ENCODE peak calls at places on chromosomes 3 and 15, in six cellular contexts. W is activated T-helper 1 cell treated with Interleukin-2 at 50 U/mL for 16 hours; Y is stomach; F is stimulated activated CD8-positive, alpha-beta memory T cell treated with anti-CD3 and anti-CD28 coated beads, Interleukin-7, amount 100 ng/mL, for 1 hour; X is effector memory CD8-positive, alpha-beta T cell; B is HCEC 1CT. T is an unnamed sample.
A peak's percentile ranks its signal among the peaks of the same experiment; 100 is the strongest.

GRCh38 chr3:47907784-47908183 is 104.8 kb downstream of the DHX30 start:
- DNase-seq in W (no peak), Y (no peak), F (no peak), X (no peak), B (no peak), T (no peak)

GRCh38 chr15:74156678-74157411 is 16.7 kb upstream of the ISLR start:
- DNase-seq in W (no peak), Y (no peak), F (no peak), X (no peak), B (no peak), T (no peak)

GRCh38 chr3:83953417-83954089 is 1005.2 kb upstream of the CADM2 start:
- DNase-seq in W (no peak), Y (no peak), F (no peak), X (no peak), B (no peak), T (no peak)

GRCh38 chr3:190718097-190718496 is 144.4 kb downstream of the GMNC start:
- DNase-seq in W (no peak), Y (no peak), F (no peak), X (no peak), B (peak; percentile 30), T (no peak)

GRCh38 chr3:111715911-111716523 is 120.9 kb upstream of the ZBED2 start:
- DNase-seq in W (no peak), Y (peak; percentile 77), F (no peak), X (peak; percentile 50), B (peak; percentile 23), T (peak; percentile 54)

GRCh38 chr3:129577925-129578742 is 28.3 kb downstream of the PLXND1 start:
- DNase-seq in W (no peak), Y (no peak), F (no peak), X (no peak), B (no peak), T (no peak)

GRCh38 chr3:107431048-107431297 is 53.7 kb downstream of the CCDC54 start:
- DNase-seq in W (no peak), Y (no peak), F (no peak), X (peak; percentile 16), B (peak; percentile 35), T (no peak)

GRCh38 chr3:195372220-195372619 is 70.6 kb downstream of the ACAP2 start:
- DNase-seq in W (no peak), Y (no peak), F (no peak), X (no peak), B (no peak), T (no peak)

GRCh38 chr3:94115482-94115881 is 52.6 kb downstream of the NSUN3 start:
- DNase-seq in W (no peak), Y (no peak), F (no peak), X (no peak), B (peak; percentile 27), T (no peak)

GRCh38 chr3:120177151-120177550 is 82.9 kb upstream of the GSK3B start:
- DNase-seq in W (no peak), Y (no peak), F (no peak), X (no peak), B (peak; percentile 94), T (no peak)

GRCh38 chr15:98941595-98942255 is 65.9 kb downstream of the PGPEP1L start:
- DNase-seq in W (no peak), Y (no peak), F (no peak), X (no peak), B (no peak), T (no peak)

GRCh38 chr3:194811118-194811517 is 125.4 kb downstream of the FAM43A start:
- DNase-seq in W (no peak), Y (no peak), F (no peak), X (no peak), B (no peak), T (no peak)

GRCh38 chr3:25870452-25870851 is 80.6 kb downstream of the OXSM start:
- DNase-seq in W (no peak), Y (no peak), F (no peak), X (no peak), B (peak; percentile 55), T (no peak)

GRCh38 chr3:64291345-64291744 is 66.1 kb upstream of the PRICKLE2 start:
- DNase-seq in W (no peak), Y (no peak), F (no peak), X (no peak), B (peak; percentile 95), T (no peak)

GRCh38 chr3:66439666-66440344 is 61.0 kb downstream of the LRIG1 start:
- DNase-seq in W (no peak), Y (no peak), F (no peak), X (peak; percentile 6), B (no peak), T (no peak)